ENCODE peak calls at places on chromosomes 7 and 10, in nine cellular contexts. X is nephron progenitor cell; J is HFF-Myc; G is activated naive CD4-positive, alpha-beta T cell treated with Interleukin-2 at 50 U/mL for 16 hours; V is tibial artery; C is GM23338; E is hepatocyte; O is Right ventricle myocardium inferior; P is putamen. F is an unnamed sample.

GRCh38 chr10:11181996-11182395 is 164.3 kb downstream of the CELF2 start:
- DNase-seq in E (no peak), O (peak; percentile 72), X (no peak), C (no peak), G (no peak), V (peak; percentile 82), P (no peak), J (no peak), F (no peak)

GRCh38 chr7:22723171-22723601 is 3.8 kb upstream of the IL6 start:
- DNase-seq in E (peak; percentile 34), P (peak; percentile 39), G (no peak), C (no peak), O (peak; percentile 80), V (peak; percentile 91), J (no peak), X (no peak), F (no peak)

GRCh38 chr10:112915590-112916572 is 34.2 kb upstream of the TCF7L2 start:
- DNase-seq in C (peak; percentile 74), O (no peak), V (peak; percentile 43), P (no peak), J (no peak), E (peak; percentile 81), X (no peak), G (no peak), F (peak; percentile 12)

GRCh38 chr7:36180121-36180520 is 27.1 kb downstream of the EEPD1 start:
- DNase-seq in G (no peak), P (no peak), O (no peak), C (no peak), V (no peak), E (no peak), J (no peak), X (no peak), F (no peak)

GRCh38 chr10:78458983-78459638 is 425.4 kb downstream of the RPS24 start:
- DNase-seq in J (no peak), O (no peak), E (peak; percentile 69), X (no peak), V (no peak), C (no peak), P (no peak), G (no peak), F (no peak)

GRCh38 chr7:128108641-128109423 is 77.6 kb upstream of the LRRC4 start:
- DNase-seq in X (no peak), V (peak; percentile 19), G (no peak), C (no peak), E (no peak), O (no peak), P (peak; percentile 44), J (no peak), F (no peak)

GRCh38 chr10:97508342-97508741 is 9.6 kb downstream of the UBTD1 start:
- DNase-seq in X (no peak), J (no peak), C (no peak), O (no peak), G (no peak), V (no peak), E (no peak), P (peak; percentile 52), F (no peak)

GRCh38 chr7:71787513-71787912 is 624.6 kb downstream of the CALN1 start:
- DNase-seq in J (no peak), C (peak; percentile 66), O (no peak), E (no peak), G (no peak), P (no peak), V (no peak), X (no peak), F (no peak)

GRCh38 chr7:50761722-50762121 is 21.0 kb downstream of the GRB10 start:
- DNase-seq in C (no peak), X (no peak), P (no peak), V (no peak), J (no peak), G (no peak), O (no peak), E (no peak), F (no peak)

GRCh38 chr7:188174-188573 is 4.2 kb upstream of the FAM20C start:
- DNase-seq in O (no peak), V (no peak), J (no peak), E (no peak), C (no peak), P (no peak), X (no peak), G (no peak), F (no peak)

F was measured in smooth muscle cell of the brain vasculature.